ENCODE peak calls at places on chromosomes 4 and X, in nine cellular contexts. I is NCI-H187 treated with DMSO at 0.1 percent for 48 hours; X is central memory CD4-positive, alpha-beta T cell; K is NCI-H2029 treated with DMSO at 0.1 percent for 48 hours; S is stimulated activated CD4-positive, alpha-beta T cell treated with anti-CD3 and anti-CD28 coated beads, Interleukin-12 subunit alpha, Interleukin-12 subunit beta, amount 100 ng/mL, for 24 hours; F is T-helper 1 cell; N is mammary epithelial cell; J is AG04450; Q is iris pigment epithelial cell. R is an unnamed sample.

GRCh38 chr4:8645753-8646124 is 53.2 kb downstream of the CPZ start:
- DNase-seq in F (no peak), Q (no peak), I (no peak), K (no peak), N (no peak), X (no peak), S (no peak), J (no peak), R (no peak)

GRCh38 chrX:153339662-153340061 is 5.7 kb downstream of the ZNF275 start:
- DNase-seq in F (no peak), X (no peak), I (no peak), K (no peak), Q (no peak), N (no peak), J (no peak), S (no peak), R (no peak)

GRCh38 chr4:98473046-98473445 is 185.4 kb downstream of the TSPAN5 start:
- DNase-seq in K (no peak), N (peak), X (no peak), Q (peak), F (no peak), J (no peak), I (no peak), S (no peak), R (no peak)

GRCh38 chr4:73520821-73521220 is 39.3 kb downstream of the AFM start:
- DNase-seq in X (no peak), J (no peak), I (no peak), Q (peak), K (no peak), N (no peak), S (no peak), F (no peak), R (no peak)

GRCh38 chr4:153207561-153207960 is 3.3 kb downstream of the TRIM2 start:
- DNase-seq in K (no peak), Q (peak), X (no peak), I (no peak), F (no peak), S (no peak), N (no peak), J (no peak), R (no peak)

GRCh38 chrX:106168107-106168506 is at the start of gene PWWP3B:
- DNase-seq in K (no peak), F (no peak), X (no peak), N (peak), J (no peak), I (no peak), S (no peak), Q (peak), R (no peak)

GRCh38 chr4:148790691-148791090 is 348.5 kb upstream of the NR3C2 start:
- DNase-seq in K (no peak), Q (peak), J (no peak), N (peak), S (no peak), X (no peak), F (no peak), I (no peak), R (no peak)

GRCh38 chr4:65670331-65671031 is at the start of gene EPHA5:
- DNase-seq in K (peak), I (peak), X (no peak), S (no peak), N (peak), J (peak), F (no peak), Q (peak), R (peak)

GRCh38 chrX:136268051-136269048 is 17.1 kb upstream of the MAP7D3 start:
- DNase-seq in F (peak), X (peak), I (no peak), J (no peak), K (no peak), Q (peak), S (no peak), N (no peak), R (peak)

GRCh38 chr4:166363198-166363597 is 490.2 kb downstream of the TLL1 start:
- DNase-seq in N (no peak), Q (no peak), J (no peak), S (no peak), I (no peak), K (no peak), F (no peak), X (no peak), R (no peak)

GRCh38 chr4:119795986-119796578 is 167.5 kb upstream of the PDE5A start:
- DNase-seq in F (no peak), K (no peak), X (no peak), N (no peak), J (no peak), S (no peak), Q (no peak), I (no peak), R (no peak)

GRCh38 chr4:108620933-108621905 is 843 bp downstream of the RPL34 start:
- DNase-seq in J (no peak), F (no peak), Q (no peak), K (no peak), S (no peak), X (no peak), N (no peak), I (no peak), R (no peak)

GRCh38 chrX:118507766-118508165 is 12.2 kb downstream of the DOCK11 start:
- DNase-seq in N (peak), K (no peak), S (no peak), I (no peak), J (no peak), F (no peak), X (no peak), Q (no peak), R (no peak)

GRCh38 chrX:39969099-39969825 is 128.5 kb downstream of the BCOR start:
- DNase-seq in F (peak), K (peak), Q (peak), X (no peak), S (no peak), N (no peak), I (peak), J (no peak), R (peak)

GRCh38 chr4:37268311-37268710 is 23.8 kb downstream of the NWD2 start:
- DNase-seq in I (no peak), K (no peak), Q (no peak), S (no peak), J (no peak), X (no peak), F (no peak), N (no peak), R (no peak)

GRCh38 chr4:55154290-55154880 is 29.0 kb upstream of the KDR start:
- DNase-seq in K (no peak), S (no peak), X (no peak), N (no peak), Q (no peak), J (no peak), I (no peak), F (no peak), R (no peak)

GRCh38 chrX:150306002-150306401 is 57.1 kb upstream of the MAMLD1 start:
- DNase-seq in I (no peak), S (no peak), X (no peak), F (no peak), K (no peak), N (no peak), Q (no peak), J (no peak), R (no peak)

GRCh38 chr4:159012381-159012780 is 90.5 kb upstream of the RAPGEF2 start:
- DNase-seq in J (no peak), I (no peak), S (no peak), X (no peak), K (no peak), Q (peak), N (peak), F (no peak), R (no peak)

GRCh38 chrX:111352424-111352823 is 59.6 kb downstream of the DCX start:
- DNase-seq in J (no peak), Q (peak), I (no peak), X (no peak), N (peak), F (no peak), K (no peak), S (no peak), R (peak)

GRCh38 chr4:28001698-28002097 is 1141.1 kb downstream of the STIM2 start:
- DNase-seq in X (no peak), N (no peak), K (no peak), J (no peak), Q (no peak), I (no peak), F (no peak), S (no peak), R (no peak)

GRCh38 chr4:21012851-21013331 is 312.6 kb downstream of the PACRGL start:
- DNase-seq in S (no peak), F (no peak), N (peak), Q (peak), X (no peak), J (no peak), I (no peak), K (no peak), R (no peak)

GRCh38 chrX:133702230-133702629 is 283.2 kb downstream of the GPC3 start:
- DNase-seq in S (no peak), X (no peak), I (no peak), N (no peak), Q (no peak), K (no peak), F (no peak), J (no peak), R (no peak)

GRCh38 chr4:110865611-110866254 is 242.9 kb upstream of the PITX2 start:
- DNase-seq in F (no peak), S (no peak), N (no peak), Q (peak), I (no peak), J (no peak), X (no peak), K (no peak), R (no peak)

GRCh38 chrX:53047228-53047627 is 1.4 kb upstream of the GPR173 start:
- DNase-seq in N (no peak), K (no peak), J (no peak), I (no peak), Q (no peak), S (no peak), X (no peak), F (no peak), R (no peak)

GRCh38 chr4:21366312-21366711 is 582.3 kb downstream of the KCNIP4 start:
- DNase-seq in Q (no peak), F (no peak), J (no peak), N (no peak), K (no peak), X (no peak), S (no peak), I (peak), R (no peak)

GRCh38 chrX:8988456-8988855 is 45.5 kb downstream of the FAM9B start:
- DNase-seq in I (no peak), K (no peak), F (no peak), S (no peak), X (peak), J (peak), N (peak), Q (peak), R (no peak)

GRCh38 chrX:40922307-40922706 is 162.9 kb upstream of the USP9X start:
- DNase-seq in N (peak), Q (peak), K (no peak), I (no peak), J (no peak), S (no peak), X (no peak), F (no peak), R (no peak)

GRCh38 chr4:122663814-122664610 is 43.1 kb upstream of the IL21 start:
- DNase-seq in I (no peak), X (no peak), J (no peak), S (peak), N (no peak), F (no peak), Q (peak), K (no peak), R (no peak)

GRCh38 chr4:165874799-165875371 is 1.8 kb downstream of the TLL1 start:
- DNase-seq in J (no peak), Q (no peak), N (peak), I (no peak), K (no peak), F (no peak), S (no peak), X (no peak), R (no peak)

GRCh38 chr4:16853653-16854052 is 44.8 kb downstream of the LDB2 start:
- DNase-seq in Q (no peak), K (no peak), S (no peak), J (no peak), F (no peak), I (no peak), X (no peak), N (no peak), R (no peak)

GRCh38 chr4:101670370-101670769 is 120.2 kb upstream of the BANK1 start:
- DNase-seq in I (no peak), S (no peak), X (no peak), J (no peak), Q (no peak), K (no peak), N (no peak), F (no peak), R (no peak)

GRCh38 chrX:149628768-149629167 is 2.8 kb downstream of the TMEM185A start:
- DNase-seq in K (no peak), F (no peak), I (no peak), S (no peak), X (no peak), J (no peak), Q (no peak), N (no peak), R (no peak)

GRCh38 chr4:76690091-76690905 is 207.6 kb downstream of the SOWAHB start:
- DNase-seq in K (no peak), J (no peak), S (no peak), I (no peak), F (no peak), N (peak), X (no peak), Q (no peak), R (no peak)

GRCh38 chr4:70722199-70722791 is 531 bp downstream of the RUFY3 start:
- DNase-seq in J (no peak), F (no peak), I (no peak), Q (peak), S (no peak), K (no peak), N (no peak), X (peak), R (no peak)

R was measured in NCI-H774.